ENCODE peak calls at places on chromosome 20, in seven cellular contexts. One of them, this sample, is unnamed.

GRCh38 chr20:35240083-35240913 is 13.8 kb downstream of the MMP24 start:
- DNase-seq in uterus: no peak
- DNase-seq in AG10803: no peak
- DNase-seq in nephron progenitor cell: no peak
- DNase-seq in PC-3: no peak
- DNase-seq in H9: no peak
- DNase-seq in testis: no peak
- DNase-seq in this sample: no peak

GRCh38 chr20:40497781-40498691 is 191.0 kb downstream of the MAFB start:
- DNase-seq in testis: peak; percentile 24
- DNase-seq in nephron progenitor cell: no peak
- DNase-seq in uterus: no peak
- DNase-seq in PC-3: no peak
- DNase-seq in AG10803: peak; percentile 39
- DNase-seq in H9: no peak
- DNase-seq in this sample: peak; percentile 70

GRCh38 chr20:43568706-43569105 is 9.9 kb downstream of the SGK2 start:
- DNase-seq in testis: no peak
- DNase-seq in uterus: no peak
- DNase-seq in nephron progenitor cell: no peak
- DNase-seq in PC-3: no peak
- DNase-seq in H9: no peak
- DNase-seq in AG10803: no peak
- DNase-seq in this sample: no peak

GRCh38 chr20:60095456-60095855 is 137.2 kb downstream of the CDH26 start:
- DNase-seq in uterus: no peak
- DNase-seq in testis: no peak
- DNase-seq in PC-3: no peak
- DNase-seq in AG10803: peak; percentile 26
- DNase-seq in H9: no peak
- DNase-seq in nephron progenitor cell: no peak
- DNase-seq in this sample: no peak

GRCh38 chr20:51531141-51531710 is 11.3 kb downstream of the NFATC2 start:
- DNase-seq in H9: no peak
- DNase-seq in nephron progenitor cell: no peak
- DNase-seq in AG10803: no peak
- DNase-seq in PC-3: peak; percentile 98
- DNase-seq in uterus: no peak
- DNase-seq in testis: no peak
- DNase-seq in this sample: peak; percentile 89

GRCh38 chr20:49381558-49382493 is 100.6 kb downstream of the KCNB1 start:
- DNase-seq in PC-3: peak; percentile 38
- DNase-seq in nephron progenitor cell: no peak
- DNase-seq in AG10803: peak; percentile 42
- DNase-seq in testis: peak; percentile 79
- DNase-seq in uterus: peak; percentile 90
- DNase-seq in H9: no peak
- DNase-seq in this sample: peak; percentile 83

GRCh38 chr20:14288341-14289330 is 48.8 kb downstream of the FLRT3 start:
- DNase-seq in testis: no peak
- DNase-seq in nephron progenitor cell: no peak
- DNase-seq in uterus: no peak
- DNase-seq in H9: no peak
- DNase-seq in AG10803: peak; percentile 17
- DNase-seq in PC-3: peak; percentile 99
- DNase-seq in this sample: peak; percentile 99

GRCh38 chr20:2822073-2822472 is 5.9 kb downstream of the TMEM239 start:
- DNase-seq in uterus: no peak
- DNase-seq in PC-3: no peak
- DNase-seq in AG10803: no peak
- DNase-seq in H9: no peak
- DNase-seq in nephron progenitor cell: no peak
- DNase-seq in testis: peak; percentile 12
- DNase-seq in this sample: no peak

GRCh38 chr20:37598101-37598530 is 70.4 kb upstream of the BLCAP start:
- DNase-seq in nephron progenitor cell: peak; percentile 66
- DNase-seq in AG10803: no peak
- DNase-seq in PC-3: no peak
- DNase-seq in testis: no peak
- DNase-seq in H9: peak; percentile 75
- DNase-seq in uterus: no peak
- DNase-seq in this sample: no peak

GRCh38 chr20:56403465-56403864 is 8.6 kb upstream of the CASS4 start:
- DNase-seq in nephron progenitor cell: no peak
- DNase-seq in H9: no peak
- DNase-seq in uterus: no peak
- DNase-seq in AG10803: no peak
- DNase-seq in PC-3: no peak
- DNase-seq in testis: no peak
- DNase-seq in this sample: no peak

GRCh38 chr20:46649965-46650542 is 1.2 kb downstream of the SLC13A3 start:
- DNase-seq in uterus: no peak
- DNase-seq in PC-3: no peak
- DNase-seq in H9: no peak
- DNase-seq in nephron progenitor cell: no peak
- DNase-seq in AG10803: no peak
- DNase-seq in testis: no peak
- DNase-seq in this sample: no peak

GRCh38 chr20:46650575-46651090 is 626 bp downstream of the SLC13A3 start:
- DNase-seq in nephron progenitor cell: no peak
- DNase-seq in uterus: no peak
- DNase-seq in testis: no peak
- DNase-seq in AG10803: no peak
- DNase-seq in PC-3: no peak
- DNase-seq in H9: no peak
- DNase-seq in this sample: no peak

GRCh38 chr20:46649650-46649949 is 1.7 kb downstream of the SLC13A3 start:
- DNase-seq in H9: no peak
- DNase-seq in PC-3: no peak
- DNase-seq in nephron progenitor cell: no peak
- DNase-seq in testis: no peak
- DNase-seq in uterus: no peak
- DNase-seq in AG10803: no peak
- DNase-seq in this sample: no peak

GRCh38 chr20:46652699-46653098 is 1.4 kb upstream of the SLC13A3 start:
- DNase-seq in testis: no peak
- DNase-seq in uterus: no peak
- DNase-seq in AG10803: no peak
- DNase-seq in PC-3: peak; percentile 33
- DNase-seq in nephron progenitor cell: no peak
- DNase-seq in H9: no peak
- DNase-seq in this sample: peak; percentile 46

DNA sequence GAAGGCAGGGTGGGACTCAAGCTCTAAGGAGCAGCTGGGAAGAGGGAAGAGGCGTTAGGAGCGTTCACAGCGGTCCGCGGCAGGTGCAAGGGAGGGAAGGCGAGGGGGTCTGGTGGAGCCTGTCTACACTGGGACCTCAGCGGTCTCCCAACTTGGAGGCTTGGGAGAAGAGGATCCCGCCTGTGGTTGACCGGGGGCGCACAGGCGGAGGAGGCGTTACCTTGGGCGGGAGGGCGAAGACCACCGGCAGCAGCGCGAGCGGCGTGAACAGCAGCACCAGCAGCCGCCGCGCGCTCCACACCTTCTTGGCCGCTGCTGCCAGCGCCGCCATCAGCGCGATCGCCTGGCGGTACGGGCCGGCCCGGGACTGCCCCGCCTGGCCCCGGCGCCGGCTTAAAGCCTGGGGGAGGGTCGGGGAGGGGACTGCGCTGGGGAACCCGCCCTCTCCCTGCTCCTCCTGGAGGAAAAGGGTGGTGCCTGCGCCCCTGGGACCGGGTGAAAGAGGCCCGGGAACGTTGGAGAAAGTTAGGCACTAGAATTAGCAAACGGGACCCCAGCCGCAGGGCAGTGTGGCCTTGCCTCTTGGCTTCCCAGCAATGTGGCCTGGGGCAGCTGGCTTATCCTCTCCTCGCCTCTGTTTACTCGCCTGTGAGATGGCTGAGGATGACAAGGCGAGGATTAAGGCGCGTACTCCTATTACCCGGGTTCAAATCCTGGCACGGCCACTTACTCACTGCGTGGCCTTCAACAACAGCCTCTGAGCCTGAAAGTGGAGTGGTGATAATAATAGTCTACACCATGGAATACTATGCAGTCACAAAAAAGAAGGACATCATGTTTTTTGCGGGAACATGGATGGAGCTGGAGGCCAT is at the start of gene SLC13A3:
- DNase-seq in nephron progenitor cell: peak; percentile 60
- DNase-seq in AG10803: no peak
- DNase-seq in H9: peak; percentile 62
- DNase-seq in uterus: no peak
- DNase-seq in PC-3: no peak
- DNase-seq in testis: no peak
- DNase-seq in this sample: no peak
- TF ChIP-seq CTCF in nephron progenitor cell: no peak
- TF ChIP-seq CTCF in AG10803: no peak
- TF ChIP-seq CTCF in H9: peak; percentile 46
- TF ChIP-seq CTCF in uterus: no peak
- TF ChIP-seq CTCF in PC-3: no peak
- TF ChIP-seq CTCF in testis: no peak
- TF ChIP-seq CTCF in this sample: no peak

GRCh38 chr20:24102290-24102689 is 113.7 kb upstream of the GGTLC1 start:
- DNase-seq in AG10803: no peak
- DNase-seq in testis: peak; percentile 28
- DNase-seq in PC-3: peak; percentile 61
- DNase-seq in uterus: no peak
- DNase-seq in H9: peak; percentile 73
- DNase-seq in nephron progenitor cell: no peak
- DNase-seq in this sample: peak; percentile 51

GRCh38 chr20:24098886-24099285 is 110.3 kb upstream of the GGTLC1 start:
- DNase-seq in uterus: peak; percentile 38
- DNase-seq in nephron progenitor cell: no peak
- DNase-seq in H9: no peak
- DNase-seq in testis: no peak
- DNase-seq in AG10803: peak; percentile 27
- DNase-seq in PC-3: peak; percentile 81
- DNase-seq in this sample: peak; percentile 88

GRCh38 chr20:24097506-24098245 is 109.1 kb upstream of the GGTLC1 start:
- DNase-seq in PC-3: peak; percentile 81
- DNase-seq in nephron progenitor cell: no peak
- DNase-seq in AG10803: no peak
- DNase-seq in H9: no peak
- DNase-seq in testis: no peak
- DNase-seq in uterus: no peak
- DNase-seq in this sample: no peak

GRCh38 chr20:24102749-24103148 is 114.2 kb upstream of the GGTLC1 start:
- DNase-seq in testis: no peak
- DNase-seq in nephron progenitor cell: no peak
- DNase-seq in PC-3: peak; percentile 76
- DNase-seq in H9: no peak
- DNase-seq in AG10803: no peak
- DNase-seq in uterus: no peak
- DNase-seq in this sample: peak; percentile 82

GRCh38 chr20:24100370-24101011 is 111.9 kb upstream of the GGTLC1 start:
- DNase-seq in uterus: peak; percentile 37
- DNase-seq in nephron progenitor cell: peak; percentile 59
- DNase-seq in testis: peak; percentile 64
- DNase-seq in PC-3: peak; percentile 86
- DNase-seq in AG10803: peak; percentile 46
- DNase-seq in H9: no peak
- DNase-seq in this sample: peak; percentile 80
- TF ChIP-seq CTCF in uterus: peak; percentile 49
- TF ChIP-seq CTCF in nephron progenitor cell: peak; percentile 80
- TF ChIP-seq CTCF in testis: no peak
- TF ChIP-seq CTCF in PC-3: peak; percentile 93
- TF ChIP-seq CTCF in AG10803: peak; percentile 74
- TF ChIP-seq CTCF in H9: peak; percentile 70
- TF ChIP-seq CTCF in this sample: peak; percentile 81

GRCh38 chr20:63026582-63027424 is 20.0 kb upstream of the BHLHE23 start:
- DNase-seq in uterus: no peak
- DNase-seq in AG10803: no peak
- DNase-seq in testis: no peak
- DNase-seq in nephron progenitor cell: no peak
- DNase-seq in PC-3: no peak
- DNase-seq in H9: no peak
- DNase-seq in this sample: no peak

GRCh38 chr20:63029358-63030121 is 22.8 kb upstream of the BHLHE23 start:
- DNase-seq in H9: peak; percentile 74
- DNase-seq in testis: no peak
- DNase-seq in PC-3: peak; percentile 40
- DNase-seq in nephron progenitor cell: peak; percentile 40
- DNase-seq in AG10803: no peak
- DNase-seq in uterus: no peak
- DNase-seq in this sample: peak; percentile 10

GRCh38 chr20:63028461-63028921 is 21.7 kb upstream of the BHLHE23 start:
- DNase-seq in uterus: no peak
- DNase-seq in testis: no peak
- DNase-seq in AG10803: no peak
- DNase-seq in H9: no peak
- DNase-seq in nephron progenitor cell: no peak
- DNase-seq in PC-3: no peak
- DNase-seq in this sample: no peak

GRCh38 chr20:63025534-63026331 is 19.0 kb upstream of the BHLHE23 start:
- DNase-seq in AG10803: peak; percentile 52
- DNase-seq in H9: peak; percentile 34
- DNase-seq in PC-3: peak; percentile 43
- DNase-seq in nephron progenitor cell: no peak
- DNase-seq in testis: peak; percentile 58
- DNase-seq in uterus: no peak
- DNase-seq in this sample: peak; percentile 7

DNA sequence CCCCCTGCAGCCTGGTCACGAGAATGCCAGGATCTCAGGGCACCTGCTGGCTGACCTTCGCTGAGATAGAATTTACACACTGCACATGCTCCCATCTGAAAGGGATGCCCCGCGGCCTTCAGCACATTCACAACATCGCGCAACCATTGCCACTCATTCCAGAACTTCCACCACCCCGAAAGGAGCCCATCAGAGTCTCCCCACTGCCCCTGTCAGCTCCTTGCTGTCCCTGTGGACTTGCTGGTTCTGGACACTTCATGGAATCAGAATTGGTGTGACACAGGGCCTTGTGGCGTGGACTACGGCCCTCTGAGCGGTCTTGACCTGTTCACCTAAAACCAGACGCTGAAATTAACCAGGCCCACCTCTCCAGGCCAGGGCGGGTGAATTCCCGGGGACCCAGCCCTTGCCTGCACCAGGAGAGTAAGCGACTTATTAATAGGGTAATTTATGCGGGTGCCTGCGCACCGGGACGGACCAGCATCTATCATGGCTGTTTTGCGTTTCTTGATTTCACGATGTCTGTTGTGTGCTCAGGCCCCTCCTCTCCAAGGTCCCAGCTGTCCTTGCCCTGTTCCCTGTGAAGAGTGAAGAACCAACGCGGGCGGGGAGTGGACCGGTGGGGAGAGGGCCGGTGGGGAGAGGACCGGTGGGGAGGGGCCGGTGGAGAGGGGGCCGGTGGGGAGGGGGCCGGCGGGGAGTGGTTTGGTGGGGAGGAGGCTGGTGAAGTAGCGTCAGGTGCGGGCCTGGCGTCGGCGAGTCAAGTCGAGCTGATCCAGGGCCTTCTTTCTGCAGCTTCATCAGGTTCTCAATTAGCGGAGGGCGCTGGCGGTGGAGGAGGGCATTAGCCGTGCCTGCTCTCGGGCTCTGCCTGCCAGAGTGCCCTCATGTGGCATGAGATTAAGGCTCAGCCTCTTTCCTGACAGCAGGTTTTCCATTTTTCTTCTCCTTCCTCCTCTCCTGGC is 20.9 kb upstream of the BHLHE23 start:
- DNase-seq in uterus: no peak
- DNase-seq in H9: no peak
- DNase-seq in AG10803: no peak
- DNase-seq in PC-3: peak; percentile 41
- DNase-seq in nephron progenitor cell: no peak
- DNase-seq in testis: no peak
- DNase-seq in this sample: no peak
- TF ChIP-seq CTCF in uterus: no peak
- TF ChIP-seq CTCF in H9: no peak
- TF ChIP-seq CTCF in AG10803: no peak
- TF ChIP-seq CTCF in PC-3: no peak
- TF ChIP-seq CTCF in nephron progenitor cell: no peak
- TF ChIP-seq CTCF in testis: no peak
- TF ChIP-seq CTCF in this sample: no peak

GRCh38 chr20:661474-662288 is 8.7 kb upstream of the SRXN1 start:
- DNase-seq in nephron progenitor cell: peak; percentile 55
- DNase-seq in PC-3: no peak
- DNase-seq in uterus: no peak
- DNase-seq in testis: no peak
- DNase-seq in AG10803: no peak
- DNase-seq in H9: peak; percentile 63
- DNase-seq in this sample: peak; percentile 25
- TF ChIP-seq CTCF in nephron progenitor cell: no peak
- TF ChIP-seq CTCF in PC-3: no peak
- TF ChIP-seq CTCF in uterus: no peak
- TF ChIP-seq CTCF in testis: no peak
- TF ChIP-seq CTCF in AG10803: no peak
- TF ChIP-seq CTCF in H9: peak; percentile 26
- TF ChIP-seq CTCF in this sample: peak; percentile 7

This sample was measured in bronchial epithelial cell.